ENCODE peak calls at places on chromosomes 16 and 17, in four cellular contexts. I is H1, L is GM12878, U is K562. N is an unnamed sample.

GRCh38 chr17:45650601-45651000 is 133.5 kb upstream of the CRHR1 start:
- DNase-seq in U (no peak), I (no peak), L (no peak), N (no peak)

GRCh38 chr17:74554909-74555308 is 9.0 kb upstream of the CD300C start:
- DNase-seq in L (no peak), I (no peak), U (no peak), N (no peak)

GRCh38 chr17:10069301-10069700 is 129.1 kb downstream of the GAS7 start:
- DNase-seq in U (no peak), I (no peak), L (no peak), N (no peak)

GRCh38 chr17:76943202-76943601 is 75.0 kb downstream of the MGAT5B start:
- DNase-seq in L (no peak), I (no peak), U (no peak), N (no peak)

GRCh38 chr17:14672830-14673229 is 371.9 kb downstream of the HS3ST3B1 start:
- DNase-seq in L (no peak), U (no peak), I (no peak), N (no peak)

GRCh38 chr17:60792250-60792898 is 114.7 kb downstream of the BCAS3 start:
- DNase-seq in U (no peak), L (no peak), I (no peak), N (no peak)

GRCh38 chr17:38464723-38465419 is 36.6 kb downstream of the ARHGAP23 start:
- DNase-seq in I (no peak), U (peak), L (no peak), N (no peak)

GRCh38 chr17:13182854-13183253 is 165.0 kb upstream of the ELAC2 start:
- DNase-seq in I (no peak), L (no peak), U (no peak), N (peak)

GRCh38 chr16:50866806-50867205 is 124.9 kb downstream of the CYLD start:
- DNase-seq in I (no peak), U (no peak), L (no peak), N (no peak)

GRCh38 chr16:51154271-51155171 is 3.5 kb upstream of the SALL1 start:
- DNase-seq in I (peak), L (no peak), U (no peak), N (no peak)

GRCh38 chr16:272633-273546 is 2.9 kb downstream of the RGS11 start:
- DNase-seq in L (no peak), I (no peak), U (peak), N (no peak)

GRCh38 chr16:273547-274421 is 2.0 kb downstream of the RGS11 start:
- DNase-seq in I (no peak), L (no peak), U (peak), N (no peak)

GRCh38 chr16:276360-277077 is 775 bp upstream of the RGS11 start:
- DNase-seq in U (no peak), I (no peak), L (no peak), N (no peak)

GRCh38 chr16:275786-276232 is at the start of gene RGS11:
- DNase-seq in U (no peak), I (no peak), L (no peak), N (no peak)

DNA sequence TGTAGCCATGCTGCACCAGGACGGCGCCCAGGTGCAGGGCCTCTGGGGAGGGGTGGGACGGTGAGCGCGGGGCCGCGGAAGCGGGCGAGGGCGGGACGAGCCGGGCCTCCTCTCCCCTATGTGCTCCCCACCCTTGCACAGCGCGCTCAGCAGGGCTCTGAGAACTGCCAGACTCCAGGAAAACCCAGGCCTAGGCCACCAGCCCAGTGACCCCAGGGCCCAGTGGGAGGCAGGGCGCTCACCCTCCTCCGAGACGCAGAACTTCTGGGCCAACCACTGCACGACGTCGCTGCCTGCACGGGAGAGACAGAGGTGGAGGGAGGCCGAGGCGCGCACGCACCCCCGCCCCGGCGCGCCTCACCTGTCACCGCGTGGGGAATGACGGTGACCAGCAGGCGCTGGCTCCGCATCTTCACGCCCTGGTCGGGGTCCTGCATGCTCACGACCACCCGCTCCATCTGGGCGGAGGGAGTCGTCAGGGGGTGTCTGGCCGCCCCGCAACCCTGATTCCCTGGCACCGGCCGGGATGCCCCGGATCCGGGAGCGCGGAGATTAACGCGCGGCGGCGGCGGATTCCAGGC is 613 bp downstream of the RGS11 start:
- DNase-seq in I (no peak), L (no peak), U (no peak), N (no peak)
- TF ChIP-seq ZNF274 in I (no peak), L (no peak), U (no peak), N (no peak)

GRCh38 chr17:50279181-50279526 is 4.9 kb downstream of the TMEM92 start:
- DNase-seq in L (no peak), I (no peak), U (no peak), N (no peak)
- TF ChIP-seq ZNF274 in L (no peak), I (no peak), U (no peak), N (no peak)

DNA sequence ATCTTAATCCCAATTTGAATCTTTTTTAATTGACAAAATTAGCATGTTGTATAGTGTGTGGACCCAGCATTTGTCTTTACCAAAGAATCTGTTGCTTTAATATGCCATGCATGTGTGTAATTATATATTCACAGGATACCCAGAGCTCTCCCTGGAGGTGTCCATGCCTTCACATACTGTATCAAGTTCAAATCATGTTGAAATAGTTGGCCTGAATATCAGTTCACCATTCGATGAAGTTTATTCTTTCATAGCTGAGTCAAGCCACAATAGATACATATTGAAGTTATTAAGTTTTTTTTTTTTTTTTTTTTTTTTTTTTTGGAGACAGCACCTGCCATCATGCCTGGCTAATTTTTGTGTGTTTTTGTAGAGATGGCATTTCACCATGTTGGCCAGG is 320.9 kb downstream of the CPPED1 start:
- DNase-seq in L (no peak), U (no peak), I (no peak), N (no peak)
- TF ChIP-seq ZNF274 in L (no peak), U (no peak), I (no peak), N (no peak)

DNA sequence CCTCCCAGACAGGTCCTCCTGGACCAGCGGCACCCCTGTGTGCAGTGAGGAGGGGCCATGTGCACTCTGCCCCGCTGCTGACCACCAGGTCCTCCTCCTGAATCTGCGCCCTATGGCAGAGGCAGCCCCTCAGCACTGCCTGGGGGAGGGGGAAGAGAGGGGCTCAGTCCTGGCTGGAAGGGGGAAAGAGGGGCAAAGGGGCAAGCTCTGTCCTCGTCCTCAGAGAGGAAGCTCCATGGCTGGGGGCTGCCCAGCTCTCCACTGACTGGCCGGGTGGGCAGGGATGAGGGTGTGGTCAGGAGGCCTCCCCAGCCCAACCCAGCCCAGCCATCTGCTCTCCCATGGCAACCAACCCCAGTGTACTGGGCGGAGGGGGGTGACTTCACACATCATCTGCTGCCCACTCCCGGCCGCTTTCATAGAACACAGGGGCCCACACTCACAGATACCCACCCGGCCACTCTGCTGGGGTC is 5.5 kb upstream of the BCAR1 start:
- DNase-seq in I (no peak), L (no peak), U (peak), N (no peak)
- TF ChIP-seq ZNF274 in I (no peak), L (no peak), U (no peak), N (no peak)

DNA sequence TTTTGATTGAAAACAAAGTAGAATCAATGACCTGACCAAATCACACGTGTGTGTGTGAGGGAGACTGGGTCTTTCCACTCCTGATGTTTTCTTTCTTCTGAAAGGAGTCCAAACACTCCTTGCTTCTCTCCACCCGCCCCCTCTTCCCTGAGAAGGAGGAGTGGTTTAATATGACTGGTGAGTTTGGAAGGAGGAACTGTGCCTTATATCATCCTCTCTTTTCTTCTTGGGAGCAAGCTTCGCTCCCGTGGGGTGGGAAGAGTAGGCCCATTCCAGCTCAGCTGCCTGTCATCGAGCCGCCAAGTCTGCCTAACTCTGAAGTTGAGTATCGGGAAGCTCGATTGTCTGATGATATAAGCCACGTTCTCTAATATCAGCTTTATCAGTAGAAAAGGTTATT is 96.5 kb downstream of the YPEL2 start:
- DNase-seq in I (no peak), L (no peak), U (no peak), N (no peak)
- TF ChIP-seq ZNF274 in I (no peak), L (no peak), U (no peak), N (no peak)

GRCh38 chr17:6924121-6924676 is 71.7 kb upstream of the ALOX12 start:
- DNase-seq in L (no peak), U (no peak), I (no peak), N (no peak)
- TF ChIP-seq ZNF274 in L (no peak), U (no peak), I (no peak), N (no peak)

DNA sequence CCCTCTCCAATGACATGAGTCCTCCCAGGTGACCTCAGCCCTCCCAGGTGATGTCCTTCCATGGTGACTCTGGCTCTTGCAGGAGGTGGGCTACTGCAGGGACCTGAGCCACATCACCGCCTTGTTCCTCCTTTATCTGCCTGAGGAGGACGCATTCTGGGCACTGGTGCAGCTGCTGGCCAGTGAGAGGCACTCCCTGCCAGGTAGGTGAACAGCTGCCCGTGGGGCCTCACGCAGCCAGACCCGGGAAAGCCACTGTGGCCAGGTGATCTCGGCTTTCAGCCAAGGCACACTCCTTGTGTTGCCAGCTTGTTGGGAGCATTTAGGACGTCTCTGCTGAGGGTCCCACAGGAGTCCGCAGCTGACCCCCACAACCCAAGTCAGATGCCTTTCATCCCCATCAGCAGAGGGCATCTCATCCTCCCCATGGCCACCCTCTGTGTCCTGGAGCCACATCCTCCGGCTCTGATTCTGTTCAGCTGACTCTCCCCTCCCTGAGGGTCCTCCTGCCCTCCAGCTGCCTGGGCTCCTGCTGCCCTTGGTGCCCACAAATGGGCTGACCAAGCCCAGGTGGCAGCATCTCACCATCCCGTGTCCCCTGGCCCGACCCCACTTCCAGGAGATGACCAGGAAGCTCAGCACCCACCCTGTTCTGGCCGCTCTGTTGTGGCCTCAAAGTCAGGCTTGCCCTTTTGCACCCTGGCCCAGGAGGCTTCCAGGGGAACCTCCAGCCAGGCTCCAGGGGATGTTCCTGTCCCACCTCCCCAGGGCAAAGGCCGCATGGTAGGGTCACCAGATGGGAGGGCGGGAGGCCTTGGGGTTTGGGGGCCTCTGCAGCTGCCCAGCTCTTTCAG is 20.1 kb downstream of the USP6 start:
- DNase-seq in I (peak), U (no peak), L (no peak), N (no peak)
- TF ChIP-seq ZNF274 in I (no peak), U (no peak), L (no peak), N (no peak)

DNA sequence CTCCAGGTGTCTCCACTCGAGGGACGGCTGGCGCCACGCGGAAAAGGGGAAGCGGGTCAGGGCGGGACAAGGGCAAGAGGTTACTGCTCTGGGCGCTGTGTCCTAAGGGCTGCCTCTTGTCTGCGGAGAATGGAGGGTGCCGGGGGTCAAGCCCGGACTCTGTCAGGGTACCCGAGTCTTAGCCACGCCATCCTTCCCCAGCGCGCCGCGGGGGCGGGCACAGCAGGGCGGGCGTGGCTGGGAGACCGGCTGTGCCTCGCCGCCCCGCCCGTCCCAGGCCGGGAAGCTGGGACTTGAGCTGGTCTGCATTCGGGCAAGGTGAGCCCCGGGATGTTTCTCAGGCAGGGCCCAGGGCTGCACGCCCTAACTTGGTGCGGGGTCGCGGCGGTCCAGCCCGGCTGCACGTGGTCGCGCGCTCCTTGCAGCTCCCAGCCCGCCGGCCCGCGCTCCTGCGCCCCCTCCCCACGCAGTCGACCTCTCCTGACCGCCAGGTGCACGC is 6.2 kb upstream of the ACTG1 start:
- DNase-seq in I (no peak), U (peak), L (no peak), N (no peak)
- TF ChIP-seq ZNF274 in I (no peak), U (no peak), L (no peak), N (no peak)

DNA sequence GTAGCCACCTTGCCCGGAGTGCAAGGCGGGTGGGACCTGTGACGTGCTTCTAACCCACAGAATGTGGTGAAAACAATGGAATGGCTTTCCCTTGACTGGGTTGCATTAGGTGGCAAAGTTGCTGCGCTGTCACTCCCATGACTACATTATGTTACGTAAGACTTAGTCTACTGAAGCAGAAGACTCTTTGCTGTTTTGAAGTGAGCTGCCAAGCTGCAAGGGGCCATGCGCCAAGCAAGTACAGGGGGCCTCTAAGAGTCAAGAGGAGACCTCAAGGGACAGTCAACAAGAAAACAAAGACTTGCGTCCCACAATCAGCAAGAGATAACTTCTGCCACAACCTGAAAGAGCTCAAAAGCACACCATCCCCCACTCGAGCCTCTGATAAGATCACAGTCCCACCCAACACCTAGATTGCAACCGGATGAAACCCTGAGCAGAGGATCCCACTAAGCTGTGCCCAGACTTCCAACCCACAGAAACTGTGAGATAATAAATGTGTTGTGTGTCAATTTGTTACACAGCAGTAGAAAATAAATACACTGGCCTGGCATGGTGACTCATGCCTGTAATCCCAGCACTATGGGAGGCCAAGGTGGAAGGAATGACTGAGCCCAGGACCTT is 16.5 kb downstream of the ANKRD11 start:
- DNase-seq in L (no peak), U (no peak), I (no peak), N (no peak)
- TF ChIP-seq ZNF274 in L (no peak), U (no peak), I (no peak), N (no peak)

N was measured in NT2/D1.